ENCODE peak calls at places on chromosomes 4 and X, in ten cellular contexts. C, N, I, B, X, W, P, O, V and T are unnamed samples.

GRCh38 chr4:108081251-108081650 is 87.5 kb downstream of the LEF1 start:
- DNase-seq in N (no peak), O (no peak), W (no peak), I (no peak), B (no peak), P (no peak), X (no peak), C (no peak), V (no peak), T (no peak)

GRCh38 chr4:1862961-1863296 is 7.0 kb upstream of the LETM1 start:
- DNase-seq in C (no peak), I (no peak), W (no peak), O (no peak), N (no peak), P (no peak), V (no peak), B (no peak), X (no peak), T (no peak)

GRCh38 chrX:78024349-78025108 is 55.1 kb upstream of the PGAM4 start:
- DNase-seq in W (peak), C (peak), I (no peak), P (peak), B (peak), V (peak), O (no peak), X (peak), N (no peak), T (peak)

GRCh38 chr4:4491396-4491893 is 50.4 kb downstream of the STX18 start:
- DNase-seq in O (no peak), N (no peak), I (no peak), C (no peak), B (no peak), X (no peak), V (no peak), P (no peak), W (no peak), T (no peak)

GRCh38 chr4:59966758-59967157 is 1233.4 kb upstream of the ADGRL3 start:
- DNase-seq in I (no peak), X (no peak), W (no peak), N (no peak), B (no peak), C (no peak), O (no peak), P (no peak), V (no peak), T (no peak)

GRCh38 chr4:127709456-127709855 is 20.7 kb upstream of the SLC25A31 start:
- DNase-seq in N (no peak), W (no peak), P (no peak), B (no peak), C (no peak), O (no peak), I (no peak), V (no peak), X (no peak), T (no peak)

GRCh38 chr4:146585761-146586333 is 52.8 kb upstream of the POU4F2 start:
- DNase-seq in C (peak), O (no peak), W (no peak), X (no peak), B (peak), I (no peak), V (no peak), N (no peak), P (no peak), T (no peak)

GRCh38 chrX:117996918-117997480 is 119.6 kb downstream of the KLHL13 start:
- DNase-seq in W (no peak), O (no peak), V (no peak), N (no peak), P (no peak), C (peak), X (no peak), B (peak), I (no peak), T (no peak)

GRCh38 chr4:105651879-105652640 is 56.4 kb downstream of the INTS12 start:
- DNase-seq in P (no peak), O (no peak), I (no peak), X (no peak), W (no peak), B (no peak), N (no peak), V (no peak), C (no peak), T (no peak)

GRCh38 chr4:165439344-165439743 is 60.5 kb downstream of the CPE start:
- DNase-seq in C (no peak), W (no peak), P (no peak), V (no peak), N (no peak), I (no peak), B (no peak), O (no peak), X (no peak), T (no peak)

GRCh38 chr4:105626846-105627245 is 74.4 kb downstream of the ARHGEF38 start:
- DNase-seq in N (no peak), X (no peak), I (no peak), P (no peak), C (no peak), O (no peak), V (no peak), W (no peak), B (no peak), T (no peak)

GRCh38 chr4:1416051-1416947 is 10.1 kb upstream of the NKX1-1 start:
- DNase-seq in X (peak), P (no peak), V (no peak), W (no peak), I (no peak), O (peak), C (no peak), N (no peak), B (no peak), T (no peak)

GRCh38 chr4:19486400-19486799 is 765.3 kb upstream of the SLIT2 start:
- DNase-seq in V (no peak), C (no peak), X (no peak), N (no peak), I (no peak), W (no peak), P (no peak), B (peak), O (no peak), T (no peak)

GRCh38 chr4:76307670-76308014 is 1.1 kb downstream of the STBD1 start:
- DNase-seq in V (no peak), B (no peak), C (no peak), X (no peak), P (no peak), N (no peak), W (no peak), O (no peak), I (peak), T (no peak)

GRCh38 chr4:73776363-73776762 is 36.0 kb downstream of the CXCL8 start:
- DNase-seq in O (no peak), W (peak), I (peak), X (no peak), C (peak), P (no peak), B (peak), N (peak), V (peak), T (no peak)

GRCh38 chrX:41526925-41527324 is 79.8 kb downstream of the NYX start:
- DNase-seq in B (no peak), N (no peak), X (no peak), C (peak), W (peak), O (no peak), P (no peak), V (no peak), I (no peak), T (peak)

GRCh38 chr4:55078987-55079386 is 46.4 kb downstream of the KDR start:
- DNase-seq in X (no peak), B (no peak), C (peak), V (no peak), N (peak), W (no peak), P (no peak), I (no peak), O (peak), T (no peak)

GRCh38 chr4:3184725-3185124 is 64.2 kb upstream of the MSANTD1 start:
- DNase-seq in I (no peak), C (no peak), B (no peak), N (no peak), P (no peak), V (no peak), X (no peak), O (no peak), W (no peak), T (no peak)

GRCh38 chr4:43550981-43551627 is 658.6 kb downstream of the GRXCR1 start:
- DNase-seq in B (no peak), W (no peak), P (no peak), X (no peak), V (no peak), O (peak), N (no peak), C (no peak), I (no peak), T (no peak)

GRCh38 chr4:39320381-39321115 is 45.6 kb downstream of the RFC1 start:
- DNase-seq in V (no peak), X (no peak), C (peak), W (no peak), N (no peak), B (no peak), O (no peak), I (no peak), P (no peak), T (no peak)

GRCh38 chrX:130028196-130028595 is 45.8 kb downstream of the BCORL1 start:
- DNase-seq in B (peak), N (peak), P (no peak), W (peak), V (peak), O (peak), C (peak), I (no peak), X (no peak), T (peak)

GRCh38 chr4:36196145-36196925 is 48.0 kb downstream of the ARAP2 start:
- DNase-seq in X (no peak), W (no peak), V (no peak), N (no peak), P (no peak), O (no peak), I (no peak), C (no peak), B (no peak), T (no peak)

GRCh38 chr4:53119685-53120084 is 246.2 kb downstream of the SCFD2 start:
- DNase-seq in V (no peak), W (no peak), O (no peak), P (no peak), I (no peak), N (no peak), X (no peak), B (no peak), C (peak), T (no peak)

GRCh38 chrX:119734897-119735339 is 23.5 kb upstream of the SOWAHD start:
- DNase-seq in I (no peak), W (no peak), O (peak), X (no peak), V (no peak), C (no peak), N (no peak), P (no peak), B (no peak), T (no peak)

DNA sequence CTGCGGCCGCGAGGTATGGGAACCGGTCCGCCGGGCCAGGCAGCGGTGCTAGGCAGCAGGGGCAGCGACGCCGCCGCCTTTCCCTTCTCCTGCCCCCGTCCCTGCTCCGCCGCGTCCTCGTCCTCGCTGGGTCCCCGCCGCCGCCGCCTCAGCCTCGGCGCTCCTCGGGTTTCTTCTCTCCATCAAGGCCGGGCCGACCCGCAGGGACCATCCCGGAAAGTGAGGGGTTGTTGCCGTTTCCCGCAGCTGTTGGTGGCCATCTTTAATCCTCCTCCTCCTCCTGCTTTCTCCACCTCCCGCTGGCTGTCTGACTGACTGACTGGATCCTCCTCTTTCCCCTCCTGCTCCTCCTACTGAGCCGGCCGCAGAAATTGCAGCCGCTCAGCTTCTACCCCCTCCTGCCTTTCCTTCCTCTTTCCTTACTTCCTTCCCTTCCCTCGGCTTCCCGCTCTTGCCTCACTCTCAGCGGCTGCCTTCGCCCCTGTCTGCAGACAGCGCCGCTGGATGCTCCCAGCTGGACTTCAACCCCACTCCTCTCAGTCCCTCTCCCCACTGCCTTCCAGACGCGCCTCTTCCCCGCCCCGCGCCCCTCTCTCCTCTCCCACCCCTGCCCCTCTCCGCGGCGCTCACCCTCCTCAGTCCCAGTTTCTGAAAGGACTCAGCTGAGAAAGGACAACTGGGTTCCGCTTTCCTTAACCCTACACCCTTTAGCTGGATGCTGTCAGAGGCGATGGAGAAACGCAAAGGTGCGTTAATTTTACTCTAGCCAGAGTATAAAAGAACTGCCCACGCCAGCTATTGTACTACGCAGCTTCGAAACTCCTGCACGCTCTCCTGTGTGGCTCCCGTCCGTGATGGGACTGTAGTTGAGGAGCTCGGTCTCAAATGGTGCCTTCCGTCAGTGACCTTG is at the start of gene WDFY3:
- DNase-seq in W (peak), N (peak), C (peak), X (no peak), V (peak), P (peak), O (peak), I (peak), B (peak), T (peak)
- TF ChIP-seq POLR2A in W (peak), N (peak), C (peak), X (no peak), V (peak), P (no peak), O (peak), I (peak), B (peak), T (peak)

DNA sequence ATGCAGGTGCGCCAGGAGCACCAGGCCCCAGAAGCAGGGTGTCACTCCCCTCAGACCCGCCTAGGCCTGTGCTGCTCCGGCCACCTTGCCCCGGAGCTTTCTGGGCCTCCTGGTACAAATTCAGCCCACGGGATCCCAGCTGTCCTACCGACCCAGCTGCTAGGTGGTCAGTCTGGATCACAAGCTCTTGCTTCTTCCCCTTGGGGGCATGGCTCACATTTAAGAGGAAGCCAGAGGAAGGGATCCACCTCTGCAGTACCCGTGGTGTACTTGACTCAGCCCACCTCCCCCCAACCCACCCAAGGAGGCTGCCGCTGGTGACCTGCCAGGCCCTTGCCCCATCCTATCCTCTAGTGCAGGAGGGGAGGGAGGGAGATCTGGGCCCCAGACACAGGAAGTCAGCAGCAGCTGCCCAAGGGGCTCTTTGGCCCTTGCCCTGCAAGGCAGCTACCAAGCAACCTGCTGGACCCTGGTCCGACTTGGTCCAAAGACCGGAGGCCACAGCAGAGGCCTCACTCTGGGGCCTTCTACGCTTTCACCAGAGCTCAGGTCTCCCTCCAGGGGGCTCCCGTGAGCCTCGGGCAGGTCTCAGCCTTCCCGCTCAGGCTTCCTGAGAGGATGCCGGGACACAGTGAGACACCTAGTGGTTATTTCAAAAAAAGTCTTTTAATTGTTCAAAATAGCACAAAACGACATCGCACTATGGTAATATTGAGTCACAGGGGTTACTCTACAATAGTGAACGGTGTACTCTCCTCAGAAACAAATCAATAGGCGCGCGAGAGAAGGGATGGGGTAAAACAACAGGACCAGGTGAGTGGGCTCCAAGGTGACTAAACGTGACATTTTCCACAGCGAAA is 2.7 kb upstream of the RENBP start:
- DNase-seq in O (peak), N (no peak), C (peak), I (peak), B (peak), V (peak), X (peak), W (peak), P (no peak), T (peak)
- TF ChIP-seq POLR2A in O (no peak), N (no peak), C (no peak), I (no peak), B (no peak), V (peak), X (peak), W (no peak), P (peak), T (no peak)

GRCh38 chr4:113869743-113870375 is 108.3 kb upstream of the CAMK2D start:
- DNase-seq in O (no peak), I (no peak), N (no peak), V (no peak), X (no peak), P (no peak), C (peak), W (no peak), B (no peak), T (no peak)

GRCh38 chr4:113874480-113874879 is 105.0 kb downstream of the ARSJ start:
- DNase-seq in O (no peak), B (no peak), V (no peak), W (no peak), X (no peak), C (no peak), P (no peak), N (no peak), I (no peak), T (no peak)

GRCh38 chr4:113871080-113871479 is 108.4 kb downstream of the ARSJ start:
- DNase-seq in C (no peak), I (no peak), P (no peak), N (no peak), B (no peak), X (no peak), O (no peak), W (no peak), V (no peak), T (no peak)

GRCh38 chr4:113872426-113873260 is 106.8 kb downstream of the ARSJ start:
- DNase-seq in X (no peak), P (no peak), C (peak), B (no peak), V (no peak), W (no peak), I (no peak), O (no peak), N (no peak), T (no peak)
- TF ChIP-seq POLR2A in X (no peak), P (no peak), C (no peak), B (no peak), V (no peak), W (no peak), I (no peak), O (no peak), N (no peak), T (no peak)

DNA sequence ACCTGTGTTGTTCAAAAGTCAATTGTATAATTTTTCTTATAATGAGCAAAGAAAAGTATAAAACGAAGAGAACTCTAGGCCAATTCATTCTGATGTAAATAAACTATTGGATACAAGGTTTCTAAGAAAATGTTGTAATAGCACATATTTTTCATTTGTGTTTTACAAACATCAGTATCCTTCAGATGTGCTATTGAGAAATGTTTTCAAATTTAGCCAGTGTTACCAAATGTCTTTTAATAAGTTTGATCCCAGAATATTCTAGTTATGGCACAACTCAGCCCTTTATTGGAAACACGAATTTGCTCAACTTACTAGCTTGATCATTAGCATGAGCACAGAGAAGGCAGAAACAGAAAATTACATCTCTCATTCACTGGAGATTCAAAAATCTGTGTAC is 319.3 kb downstream of the IL15 start:
- DNase-seq in B (no peak), X (no peak), O (no peak), P (no peak), C (no peak), V (no peak), I (no peak), W (no peak), N (no peak), T (no peak)
- TF ChIP-seq POLR2A in B (no peak), X (no peak), O (no peak), P (no peak), C (no peak), V (no peak), I (no peak), W (no peak), N (no peak), T (no peak)